ENCODE peak calls at places on chromosomes 13 and 19, in six cellular contexts. P, Z, W, S, N and Q are unnamed samples. For H3K4me1, the result is how much of the 10 kb centered on the place peaks cover.

GRCh38 chr13:73677041-73677589 is 457.1 kb downstream of the KLF12 start:
- DNase-seq in P (no peak), Z (no peak), W (no peak), S (peak), N (no peak), Q (no peak)

GRCh38 chr13:61531383-61532065 is 115.9 kb upstream of the PCDH20 start:
- DNase-seq in P (no peak), Z (no peak), W (no peak), S (no peak), N (no peak), Q (no peak)

GRCh38 chr19:39768811-39769210 is 9.8 kb upstream of the LEUTX start:
- DNase-seq in P (no peak), Z (no peak), W (no peak), S (no peak), N (no peak), Q (no peak)

GRCh38 chr13:36879218-36879938 is 40.7 kb downstream of the SMAD9 start:
- DNase-seq in P (no peak), Z (no peak), W (no peak), S (no peak), N (no peak), Q (no peak)

GRCh38 chr13:79432086-79432485 is 26.0 kb upstream of the RBM26 start:
- DNase-seq in P (no peak), Z (no peak), W (no peak), S (no peak), N (no peak), Q (no peak)

GRCh38 chr13:73849292-73849691 is 284.9 kb downstream of the KLF12 start:
- DNase-seq in P (peak), Z (no peak), W (no peak), S (no peak), N (peak), Q (no peak)

GRCh38 chr19:52297601-52298358 is 811 bp downstream of the ZNF480 start:
- DNase-seq in P (no peak), Z (no peak), W (no peak), S (peak), N (no peak), Q (no peak)

GRCh38 chr13:110479648-110480047 is 81.9 kb downstream of the RAB20 start:
- DNase-seq in P (no peak), Z (no peak), W (no peak), S (no peak), N (no peak), Q (peak)

GRCh38 chr19:2054763-2055162 is 3.7 kb upstream of the MKNK2 start:
- DNase-seq in P (peak), Z (no peak), W (no peak), S (peak), N (no peak), Q (no peak)

GRCh38 chr19:2055871-2056809 is 5.1 kb upstream of the MKNK2 start:
- DNase-seq in P (peak), Z (no peak), W (no peak), S (peak), N (no peak), Q (peak)

GRCh38 chr19:2050991-2051770 is at the start of gene MKNK2:
- DNase-seq in P (peak), Z (peak), W (peak), S (peak), N (peak), Q (peak)

GRCh38 chr19:2051771-2052704 is 994 bp upstream of the MKNK2 start:
- DNase-seq in P (peak), Z (peak), W (peak), S (peak), N (no peak), Q (no peak)

GRCh38 chr19:2053601-2054389 is 2.8 kb upstream of the MKNK2 start:
- DNase-seq in P (no peak), Z (no peak), W (no peak), S (peak), N (no peak), Q (peak)
- H3K4me1 ChIP-seq in P (under half), Z (half or more), W (half or more), S (under half), N (half or more), Q (under half)

GRCh38 chr13:28729541-28729940 is 10.8 kb upstream of the SLC46A3 start:
- DNase-seq in P (peak), Z (no peak), W (no peak), S (no peak), N (no peak), Q (no peak)

GRCh38 chr13:28728642-28729041 is 9.9 kb upstream of the SLC46A3 start:
- DNase-seq in P (peak), Z (no peak), W (no peak), S (no peak), N (no peak), Q (no peak)

GRCh38 chr13:28735481-28736029 is 16.8 kb upstream of the SLC46A3 start:
- DNase-seq in P (no peak), Z (no peak), W (no peak), S (no peak), N (no peak), Q (no peak)

GRCh38 chr13:28730762-28731161 is 12.0 kb upstream of the SLC46A3 start:
- DNase-seq in P (no peak), Z (no peak), W (no peak), S (no peak), N (no peak), Q (no peak)
- H3K27ac ChIP-seq in P (no peak), Z (no peak), W (no peak), S (no peak), N (no peak), Q (no peak)

GRCh38 chr19:48720251-48720612 is 707 bp upstream of the MAMSTR start:
- DNase-seq in P (no peak), Z (no peak), W (no peak), S (no peak), N (no peak), Q (no peak)
- H3K4me3 ChIP-seq in P (no peak), Z (peak), W (peak), S (no peak), N (peak), Q (peak)

DNA sequence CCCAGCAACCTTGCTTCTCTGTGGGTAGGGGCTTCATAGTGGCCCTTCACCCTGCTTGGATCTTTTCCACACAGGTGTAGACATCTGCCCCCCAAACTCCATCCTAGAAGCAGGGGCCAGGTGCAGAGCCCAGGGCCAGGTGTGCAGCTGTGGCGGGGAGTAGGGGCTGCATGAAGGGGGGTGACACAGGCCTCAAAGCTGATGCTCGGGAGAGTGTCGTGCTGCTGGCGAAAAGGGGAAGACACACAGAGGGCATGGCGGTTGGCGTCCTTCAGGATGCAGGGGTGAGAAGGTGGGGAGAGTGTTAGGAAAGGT is 31.0 kb upstream of the ISYNA1 start:
- DNase-seq in P (no peak), Z (no peak), W (no peak), S (no peak), N (no peak), Q (no peak)
- H3K4me1 ChIP-seq in P (under half), Z (under half), W (under half), S (under half), N (half or more), Q (half or more)

DNA sequence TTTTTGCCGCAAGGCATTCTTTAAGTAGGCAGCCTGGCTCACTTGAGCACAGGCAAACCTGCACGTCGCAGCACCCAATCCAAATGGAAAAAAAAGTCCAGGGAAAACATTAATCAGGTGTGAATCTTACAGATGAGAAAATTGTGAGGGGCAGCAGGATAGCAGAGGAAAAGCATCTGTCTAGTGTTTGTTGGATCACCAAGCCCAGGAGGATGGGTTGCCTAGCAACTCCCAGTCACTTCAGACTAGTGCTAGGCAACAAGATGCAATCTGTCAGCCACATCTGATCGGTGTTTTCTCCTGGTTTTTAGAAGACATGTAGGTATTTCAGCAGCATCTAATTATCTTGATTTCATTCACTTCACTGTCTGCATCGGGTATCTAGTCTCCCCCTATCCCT is 68.3 kb upstream of the KL start:
- DNase-seq in P (no peak), Z (no peak), W (no peak), S (no peak), N (no peak), Q (no peak)
- H3K27ac ChIP-seq in P (no peak), Z (no peak), W (no peak), S (no peak), N (no peak), Q (no peak)

GRCh38 chr13:106533101-106533939 is 2.1 kb downstream of the EFNB2 start:
- DNase-seq in P (peak), Z (no peak), W (no peak), S (peak), N (peak), Q (peak)
- H3K4me3 ChIP-seq in P (peak), Z (peak), W (peak), S (peak), N (no peak), Q (peak)

DNA sequence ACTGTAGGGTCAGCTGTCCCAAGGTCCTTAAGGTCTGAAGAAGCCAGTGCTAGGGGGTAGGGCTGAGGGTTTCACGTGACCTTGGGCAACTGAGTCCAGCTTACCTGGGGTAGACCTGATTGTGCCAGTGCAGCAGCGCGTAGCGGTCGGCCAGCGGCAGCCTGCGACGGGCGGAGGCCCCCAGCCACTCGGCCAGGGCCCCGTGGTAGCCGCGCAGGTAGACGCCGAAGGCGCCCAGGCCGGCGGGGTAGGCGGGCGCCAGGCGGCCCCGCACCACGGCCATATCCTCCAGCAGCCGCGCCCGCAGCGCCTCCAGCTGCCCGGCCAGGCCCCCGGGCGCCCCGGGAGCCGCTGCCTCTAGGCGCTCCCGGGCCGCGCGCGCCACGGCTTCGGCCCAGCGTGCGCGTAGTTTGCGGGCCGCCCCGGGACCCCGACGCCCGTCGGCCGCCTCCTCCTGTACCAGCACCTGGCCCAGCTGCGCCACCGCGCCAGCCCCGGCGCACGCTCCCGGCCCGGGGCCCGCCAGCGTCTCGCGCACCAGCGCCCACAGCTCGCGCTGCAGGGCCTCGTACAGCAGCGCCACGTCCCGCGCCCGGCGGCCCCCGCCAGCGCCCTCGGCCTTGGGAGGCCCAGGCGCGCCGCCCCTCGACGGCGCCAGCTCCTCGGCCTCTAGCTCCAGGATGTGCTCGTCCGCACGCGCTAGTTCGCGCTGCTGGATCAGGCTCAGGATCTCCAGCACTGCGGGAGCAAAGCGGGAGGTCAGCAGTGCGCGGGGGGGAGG is 10.9 kb downstream of the EXOC3L2 start:
- DNase-seq in P (no peak), Z (no peak), W (no peak), S (no peak), N (no peak), Q (no peak)
- H3K4me1 ChIP-seq in P (under half), Z (under half), W (under half), S (under half), N (under half), Q (under half)